ENCODE peak calls at places on chromosomes 11 and 22, in four cellular contexts. G is upper lobe of right lung, J is nephron progenitor cell, E is BJ. S is an unnamed sample.

GRCh38 chr22:50434849-50435700 is 39.8 kb downstream of the SBF1 start:
- DNase-seq in G (no peak), J (no peak), E (no peak), S (no peak)

GRCh38 chr11:128488471-128488870 is 98.9 kb downstream of the ETS1 start:
- DNase-seq in E (peak), G (no peak), J (no peak), S (no peak)

GRCh38 chr22:31313366-31314147 is 21.3 kb upstream of the PIK3IP1 start:
- DNase-seq in E (no peak), J (peak), G (peak), S (no peak)

GRCh38 chr11:117456027-117456720 is 128.5 kb downstream of the CEP164 start:
- DNase-seq in G (no peak), E (no peak), J (no peak), S (no peak)

GRCh38 chr11:80155412-80156017 is 714.7 kb upstream of the TENM4 start:
- DNase-seq in J (peak), G (no peak), E (no peak), S (no peak)

GRCh38 chr22:45781941-45782340 is 110.3 kb downstream of the ATXN10 start:
- DNase-seq in J (no peak), G (no peak), E (no peak), S (no peak)

GRCh38 chr11:117328414-117329010 is 858 bp downstream of the CEP164 start:
- DNase-seq in E (peak), J (peak), G (no peak), S (no peak)

GRCh38 chr11:58573451-58574104 is 2.1 kb downstream of the LPXN start:
- DNase-seq in E (peak), G (no peak), J (no peak), S (peak)

GRCh38 chr11:44785856-44786606 is 59.3 kb downstream of the TSPAN18 start:
- DNase-seq in E (no peak), G (no peak), J (no peak), S (no peak)

GRCh38 chr11:15327786-15328231 is 213.1 kb downstream of the INSC start:
- DNase-seq in E (no peak), J (peak), G (no peak), S (no peak)

GRCh38 chr11:65206901-65207300 is 25.2 kb downstream of the CAPN1 start:
- DNase-seq in J (no peak), E (no peak), G (no peak), S (no peak)
- TF ChIP-seq CTCF in J (no peak), E (no peak), G (no peak), S (no peak)

GRCh38 chr11:110467556-110467955 is 37.8 kb downstream of the FDX1 start:
- DNase-seq in J (no peak), G (no peak), E (no peak), S (no peak)

GRCh38 chr11:110469101-110469500 is 39.4 kb downstream of the FDX1 start:
- DNase-seq in E (no peak), J (no peak), G (no peak), S (no peak)

GRCh38 chr11:110468095-110468494 is 38.3 kb downstream of the FDX1 start:
- DNase-seq in J (no peak), E (no peak), G (no peak), S (no peak)

GRCh38 chr11:110463153-110463552 is 33.4 kb downstream of the FDX1 start:
- DNase-seq in G (peak), J (peak), E (no peak), S (no peak)
- TF ChIP-seq CTCF in G (peak), J (peak), E (peak), S (peak)

DNA sequence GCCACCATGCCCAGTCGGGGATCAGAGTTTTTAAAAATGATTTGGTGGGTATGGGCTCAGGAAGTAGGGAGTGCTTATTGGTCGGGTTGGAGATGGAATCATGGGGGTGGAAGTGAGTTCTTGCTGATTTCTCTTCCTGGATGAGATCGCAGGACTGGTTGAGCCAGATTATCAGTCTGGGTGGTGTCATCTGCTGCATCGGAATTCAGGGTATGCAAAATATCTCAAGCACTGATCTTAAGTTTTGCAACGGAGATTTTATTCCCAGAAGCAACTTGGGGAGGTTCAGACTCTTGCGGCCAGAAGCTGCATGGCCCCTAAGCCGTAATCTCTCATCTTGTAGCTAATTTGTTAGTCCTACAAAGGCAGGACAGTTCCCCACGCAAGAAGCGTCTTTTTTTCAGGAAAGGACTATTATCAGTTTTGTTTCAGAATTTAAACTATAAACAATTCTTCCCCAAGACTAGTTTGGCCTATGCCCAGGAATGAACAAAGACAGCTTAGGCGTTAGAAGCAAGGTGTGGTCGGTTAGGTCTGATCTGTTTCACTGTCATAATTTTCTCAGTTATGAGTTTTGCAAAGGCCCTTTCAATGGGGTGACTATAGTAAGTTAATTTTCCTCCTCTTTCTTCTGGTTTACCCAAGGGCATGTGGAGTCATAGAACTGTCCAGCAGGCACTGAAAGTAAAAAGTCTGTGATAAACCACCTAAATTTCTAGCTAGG is 1.4 kb upstream of the PIWIL3 start:
- DNase-seq in J (no peak), G (no peak), E (no peak), S (no peak)
- TF ChIP-seq CTCF in J (no peak), G (no peak), E (no peak), S (no peak)

GRCh38 chr11:68950776-68951175 is 30.0 kb downstream of the MRGPRD start:
- DNase-seq in E (no peak), J (no peak), G (no peak), S (no peak)

GRCh38 chr11:68947151-68947550 is 33.6 kb downstream of the MRGPRD start:
- DNase-seq in E (no peak), J (no peak), G (no peak), S (no peak)

GRCh38 chr11:68948496-68948895 is 32.3 kb downstream of the MRGPRD start:
- DNase-seq in G (no peak), J (no peak), E (no peak), S (no peak)

GRCh38 chr11:68948948-68949347 is 31.8 kb downstream of the MRGPRD start:
- DNase-seq in J (no peak), E (no peak), G (no peak), S (no peak)

DNA sequence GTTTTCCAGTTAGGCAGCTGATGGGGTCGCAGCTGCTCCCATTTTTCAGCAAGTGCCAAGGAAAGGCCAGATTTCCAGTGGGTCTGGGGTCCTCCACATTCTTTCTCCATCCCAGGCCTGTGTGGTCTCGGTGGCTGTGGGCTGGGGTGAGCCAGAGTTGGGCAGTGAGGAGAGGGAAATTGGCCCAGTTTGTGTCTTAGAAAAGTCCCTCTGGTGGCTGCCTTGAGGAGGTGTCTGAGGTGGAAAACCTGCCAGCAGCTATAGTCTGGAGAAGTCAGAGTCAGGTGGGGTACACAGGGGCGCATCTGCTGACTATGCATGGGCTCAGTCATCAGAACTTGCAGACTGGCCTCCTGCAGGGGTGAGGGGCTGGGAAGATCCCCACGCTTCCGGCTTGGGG is 30.5 kb downstream of the MRGPRD start:
- DNase-seq in J (no peak), G (no peak), E (no peak), S (no peak)
- TF ChIP-seq CTCF in J (peak), G (no peak), E (peak), S (peak)

GRCh38 chr11:1233351-1234053 is 10.6 kb downstream of the MUC5B start:
- DNase-seq in G (peak), E (no peak), J (peak), S (no peak)
- TF ChIP-seq CTCF in G (no peak), E (no peak), J (no peak), S (peak)